ENCODE peak calls at places on chromosomes 11 and 22, in six cellular contexts. C is body of pancreas, E is colonic mucosa, W is endodermal cell, X is HFF-Myc, K is GM12865. Q is an unnamed sample.

GRCh38 chr11:66676279-66676919 is 1.3 kb downstream of the RBM4B start:
- DNase-seq in C (no peak), W (no peak), X (no peak), K (no peak), E (no peak), Q (no peak)

GRCh38 chr11:35237860-35238715 is 99.1 kb downstream of the CD44 start:
- DNase-seq in E (peak; percentile 61), C (peak; percentile 33), X (no peak), W (peak; percentile 88), K (peak; percentile 87), Q (peak; percentile 76)

GRCh38 chr22:44930016-44930710 is 79.6 kb downstream of the PHF21B start:
- DNase-seq in X (no peak), E (no peak), C (no peak), K (no peak), W (no peak), Q (no peak)

GRCh38 chr11:43197357-43197756 is 114.4 kb upstream of the API5 start:
- DNase-seq in C (no peak), E (no peak), W (no peak), K (no peak), X (no peak), Q (no peak)

GRCh38 chr11:102546923-102547471 is 16.4 kb upstream of the MMP7 start:
- DNase-seq in E (no peak), C (no peak), K (peak; percentile 81), W (no peak), X (no peak), Q (no peak)

GRCh38 chr22:49967333-49968241 is 7.0 kb downstream of the PIM3 start:
- DNase-seq in K (no peak), W (peak; percentile 62), C (peak; percentile 75), X (no peak), E (peak; percentile 33), Q (no peak)

GRCh38 chr11:128948583-128948982 is 5.9 kb upstream of the TP53AIP1 start:
- DNase-seq in C (no peak), W (peak; percentile 81), X (no peak), K (no peak), E (no peak), Q (no peak)

GRCh38 chr11:130737041-130737830 is 179.0 kb downstream of the SNX19 start:
- DNase-seq in E (no peak), K (peak; percentile 5), C (no peak), X (no peak), W (peak; percentile 41), Q (no peak)

GRCh38 chr11:46537851-46538295 is 56.0 kb downstream of the AMBRA1 start:
- DNase-seq in E (peak; percentile 73), X (peak; percentile 46), K (peak; percentile 81), C (peak; percentile 63), W (peak; percentile 93), Q (peak; percentile 85)

GRCh38 chr22:37187552-37187890 is 526 bp downstream of the C1QTNF6 start:
- DNase-seq in W (peak; percentile 65), E (peak; percentile 73), X (no peak), K (no peak), C (no peak), Q (peak; percentile 45)

GRCh38 chr22:17734197-17734596 is 40.1 kb downstream of the BID start:
- DNase-seq in C (no peak), X (no peak), E (no peak), W (peak; percentile 6), K (peak; percentile 30), Q (peak; percentile 56)

GRCh38 chr11:18802381-18803257 is 11.0 kb upstream of the PTPN5 start:
- DNase-seq in X (peak; percentile 46), W (peak; percentile 80), C (peak; percentile 65), K (peak; percentile 73), E (peak; percentile 37), Q (peak; percentile 86)

GRCh38 chr11:67411785-67412152 is 3.7 kb upstream of the CARNS1 start:
- DNase-seq in X (no peak), W (no peak), C (no peak), K (no peak), E (no peak), Q (no peak)

GRCh38 chr22:46610345-46610744 is 9.8 kb upstream of the GRAMD4 start:
- DNase-seq in X (no peak), K (no peak), E (no peak), W (no peak), C (no peak), Q (no peak)

GRCh38 chr11:73325036-73325981 is 17.2 kb downstream of the ARHGEF17 start:
- DNase-seq in W (no peak), K (peak; percentile 94), E (no peak), C (no peak), X (no peak), Q (peak; percentile 62)

GRCh38 chr11:75133976-75134375 is 16.9 kb upstream of the SLCO2B1 start:
- DNase-seq in X (no peak), E (no peak), C (no peak), W (peak; percentile 31), K (no peak), Q (no peak)

GRCh38 chr11:62446091-62446490 is 27.3 kb downstream of the SCGB1A1 start:
- DNase-seq in X (no peak), C (no peak), E (peak; percentile 70), W (no peak), K (no peak), Q (no peak)

GRCh38 chr11:106446302-106446701 is 368.8 kb downstream of the AASDHPPT start:
- DNase-seq in K (no peak), X (no peak), W (no peak), E (no peak), C (no peak), Q (no peak)

GRCh38 chr11:34044664-34045485 is 6.7 kb upstream of the CAPRIN1 start:
- DNase-seq in X (peak; percentile 63), C (no peak), W (peak; percentile 68), E (no peak), K (no peak), Q (peak; percentile 72)

GRCh38 chr22:41360126-41360525 is 21.6 kb upstream of the TEF start:
- DNase-seq in X (no peak), K (no peak), E (no peak), C (no peak), W (peak; percentile 84), Q (no peak)

GRCh38 chr22:20815477-20816050 is 41.7 kb downstream of the SERPIND1 start:
- DNase-seq in C (no peak), K (no peak), W (no peak), X (no peak), E (no peak), Q (no peak)

GRCh38 chr11:109697140-109697843 is 275.3 kb downstream of the C11orf87 start:
- DNase-seq in W (peak; percentile 69), E (no peak), X (peak; percentile 3), C (no peak), K (peak; percentile 55), Q (peak; percentile 73)

GRCh38 chr11:40129276-40129675 is 1330.2 kb downstream of the LRRC4C start:
- DNase-seq in E (no peak), W (no peak), C (no peak), K (peak; percentile 1), X (no peak), Q (peak; percentile 3)
- TF ChIP-seq CTCF in E (no peak), W (peak; percentile 70), C (peak; percentile 28), K (peak; percentile 17), X (no peak), Q (no peak)

DNA sequence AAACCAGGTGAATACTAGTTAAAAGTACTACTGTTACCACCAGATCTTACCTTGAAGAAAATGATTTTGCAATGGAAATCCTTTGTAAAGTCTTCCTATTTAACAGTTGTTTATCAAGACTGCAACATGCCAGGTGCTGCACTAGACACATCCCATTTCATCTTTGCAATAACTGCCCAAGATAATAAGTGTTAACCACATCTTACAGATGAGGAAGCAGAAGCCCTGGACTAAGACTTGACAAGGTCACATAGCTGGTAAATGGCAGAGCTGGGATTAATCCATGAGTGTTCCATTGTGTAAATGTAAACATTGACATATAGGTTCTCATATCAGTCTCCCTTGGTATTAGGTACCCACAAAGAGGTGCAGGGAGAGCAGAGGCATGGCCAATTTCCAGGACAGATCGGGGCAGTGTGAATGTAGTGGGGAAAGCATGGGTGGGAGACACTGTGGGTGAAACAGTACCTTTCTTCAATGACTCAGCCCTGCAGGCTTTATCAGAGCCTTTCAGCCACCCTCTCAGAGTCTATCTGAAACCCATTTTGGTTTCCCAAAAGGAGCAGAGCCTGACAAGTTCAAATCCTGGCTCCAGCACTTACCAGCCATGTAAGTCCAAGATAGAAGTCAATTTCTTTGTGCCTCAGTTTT is 17.9 kb downstream of the MICAL2 start:
- DNase-seq in K (no peak), X (no peak), C (no peak), E (no peak), W (no peak), Q (no peak)
- H3K4me3 ChIP-seq in K (no peak overlapping the region), X (no peak overlapping the region), C (no peak overlapping the region), E (no peak overlapping the region), W (no peak overlapping the region), Q (no peak overlapping the region)

GRCh38 chr11:59263225-59263894 is 50.6 kb upstream of the MPEG1 start:
- DNase-seq in W (peak; percentile 85), E (peak; percentile 60), K (peak; percentile 50), C (peak; percentile 51), X (no peak), Q (no peak)
- TF ChIP-seq CTCF in W (peak; percentile 84), E (peak; percentile 49), K (peak; percentile 56), C (peak; percentile 65), X (no peak), Q (no peak)

GRCh38 chr11:3857628-3858027 is 2.2 kb downstream of the STIM1 start:
- DNase-seq in C (no peak), E (no peak), K (no peak), W (no peak), X (no peak), Q (no peak)
- H3K4me3 ChIP-seq in C (no peak overlapping the region), E (peak overlapping the region; percentile 6), K (peak overlapping the region; percentile 80), W (no peak overlapping the region), X (no peak overlapping the region), Q (no peak overlapping the region)

Q was measured in fibroblast of pulmonary artery.